ENCODE peak calls at places on chromosomes 12 and 14, in five cellular contexts. T, U, H, E and Q are unnamed samples.

GRCh38 chr12:103053089-103053488 is 95.6 kb downstream of the ASCL1 start:
- DNase-seq in T (no peak), H (no peak), E (no peak), U (no peak), Q (no peak)

GRCh38 chr14:70654609-70655008 is 12.9 kb downstream of the TTC9 start:
- DNase-seq in E (peak; percentile 45), T (no peak), H (no peak), U (no peak), Q (no peak)

GRCh38 chr14:99688210-99688581 is 4.1 kb downstream of the CYP46A1 start:
- DNase-seq in E (no peak), H (no peak), T (no peak), U (no peak), Q (no peak)

GRCh38 chr14:74913986-74914573 is 9.0 kb downstream of the RPS6KL1 start:
- DNase-seq in U (peak; percentile 37), T (no peak), E (peak; percentile 74), H (peak; percentile 46), Q (no peak)

GRCh38 chr12:97022831-97023230 is 115.8 kb downstream of the NEDD1 start:
- DNase-seq in E (no peak), T (no peak), U (no peak), H (no peak), Q (no peak)

GRCh38 chr12:795305-795704 is 42.9 kb downstream of the WNK1 start:
- DNase-seq in T (no peak), H (no peak), E (no peak), U (no peak), Q (no peak)

GRCh38 chr12:91778938-91779400 is 366.7 kb downstream of the BTG1 start:
- DNase-seq in U (peak; percentile 70), E (peak; percentile 97), H (peak; percentile 33), T (no peak), Q (peak; percentile 93)

GRCh38 chr14:87264386-87264785 is 728.6 kb downstream of the GALC start:
- DNase-seq in H (no peak), E (peak; percentile 12), U (no peak), T (no peak), Q (no peak)

GRCh38 chr12:93785262-93786010 is 108.3 kb downstream of the CRADD start:
- DNase-seq in H (no peak), E (peak; percentile 98), U (peak; percentile 86), T (no peak), Q (peak; percentile 76)

GRCh38 chr12:101829639-101830390 is 944 bp downstream of the GNPTAB start:
- DNase-seq in E (peak; percentile 35), H (no peak), T (no peak), U (no peak), Q (no peak)

GRCh38 chr12:62684586-62685295 is 218.1 kb downstream of the MON2 start:
- DNase-seq in U (peak; percentile 71), T (peak; percentile 68), H (no peak), E (no peak), Q (no peak)

GRCh38 chr12:58171914-58172313 is 230.5 kb downstream of the ATP23 start:
- DNase-seq in E (no peak), H (no peak), U (no peak), T (no peak), Q (no peak)

GRCh38 chr14:61498811-61499210 is 177.4 kb downstream of the PRKCH start:
- DNase-seq in T (no peak), H (peak; percentile 24), E (no peak), U (peak; percentile 66), Q (no peak)

GRCh38 chr12:32369202-32369601 is 30.2 kb upstream of the FGD4 start:
- DNase-seq in U (no peak), T (no peak), H (no peak), E (no peak), Q (no peak)

GRCh38 chr14:36316131-36316530 is 4.3 kb downstream of the MBIP start:
- DNase-seq in U (no peak), H (no peak), T (no peak), E (no peak), Q (no peak)

GRCh38 chr14:23569443-23570151 is 2.0 kb upstream of the AP1G2 start:
- DNase-seq in E (peak; percentile 44), U (no peak), T (no peak), H (no peak), Q (no peak)

GRCh38 chr14:20530771-20531571 is 25.6 kb downstream of the RNASE10 start:
- DNase-seq in H (peak; percentile 50), E (peak; percentile 88), T (peak; percentile 78), U (no peak), Q (peak; percentile 12)

GRCh38 chr12:44286336-44286735 is 450.5 kb downstream of the TMEM117 start:
- DNase-seq in H (no peak), T (no peak), E (no peak), U (peak; percentile 18), Q (no peak)

GRCh38 chr12:114241973-114242434 is 163.9 kb downstream of the TBX5 start:
- DNase-seq in E (peak; percentile 2), T (no peak), H (no peak), U (no peak), Q (no peak)

GRCh38 chr12:41882144-41882805 is 262.4 kb downstream of the GXYLT1 start:
- DNase-seq in E (no peak), U (no peak), T (no peak), H (no peak), Q (no peak)

GRCh38 chr14:55892906-55893305 is 225.3 kb upstream of the PELI2 start:
- DNase-seq in H (no peak), T (no peak), U (no peak), E (no peak), Q (no peak)

GRCh38 chr14:22071001-22071400 is 397.4 kb upstream of the OR4E1 start:
- DNase-seq in T (no peak), H (no peak), U (no peak), E (no peak), Q (no peak)

GRCh38 chr12:4187916-4188315 is 85.6 kb upstream of the CCND2 start:
- DNase-seq in E (no peak), T (no peak), U (no peak), H (no peak), Q (no peak)

GRCh38 chr14:69693145-69693544 is 73.8 kb upstream of the SRSF5 start:
- DNase-seq in U (no peak), H (no peak), E (no peak), T (no peak), Q (no peak)

GRCh38 chr14:24632761-24633160 is 1.2 kb downstream of the GZMB start:
- DNase-seq in H (no peak), U (no peak), T (no peak), E (no peak), Q (no peak)
- TF ChIP-seq CTCF in H (no peak), U (no peak), T (no peak), E (no peak), Q (no peak)

DNA sequence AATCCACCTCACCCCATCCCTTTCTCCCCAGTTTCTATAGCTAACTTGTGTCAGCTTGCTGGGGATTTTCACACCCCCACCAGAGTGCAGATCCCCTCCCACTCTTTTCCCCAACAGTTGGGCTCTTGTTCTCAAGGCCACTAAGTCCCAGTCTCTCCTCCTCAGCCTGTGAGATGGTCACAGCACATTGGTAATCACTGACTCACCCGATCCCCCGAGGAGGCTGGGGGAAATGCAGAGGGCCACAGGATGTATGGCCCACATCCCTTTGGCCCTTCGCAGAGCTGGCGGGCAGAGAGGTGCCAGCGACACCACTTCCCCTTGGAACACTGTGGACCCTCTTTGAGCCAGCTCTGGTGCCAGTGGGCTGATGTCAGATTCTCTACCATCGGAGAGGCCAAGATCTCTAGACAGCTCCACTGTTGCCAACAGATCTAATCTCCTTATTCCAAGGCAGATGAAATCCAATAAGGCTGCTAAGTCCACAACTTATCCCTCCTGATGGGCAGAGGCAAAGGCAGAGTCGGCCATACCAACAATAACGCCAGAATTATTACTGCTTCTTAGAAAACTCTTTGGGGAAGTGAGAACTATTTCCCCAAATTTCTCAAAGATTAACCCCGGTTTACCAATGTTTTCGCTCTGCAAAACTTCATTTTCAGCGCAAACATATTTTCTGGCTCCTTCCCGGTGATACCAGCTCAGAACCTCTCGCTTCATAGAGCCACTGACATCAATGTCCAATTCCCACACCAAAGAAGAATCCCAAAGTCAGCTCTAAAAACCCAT is 1.5 kb downstream of the FMNL3 start:
- DNase-seq in E (peak; percentile 55), U (no peak), T (peak; percentile 75), H (no peak), Q (no peak)
- H3K4me3 ChIP-seq in E (peak overlapping the region; percentile 74), U (peak overlapping the region; percentile 77), T (peak overlapping the region; percentile 81), H (peak overlapping the region; percentile 87), Q (peak overlapping the region; percentile 95)

DNA sequence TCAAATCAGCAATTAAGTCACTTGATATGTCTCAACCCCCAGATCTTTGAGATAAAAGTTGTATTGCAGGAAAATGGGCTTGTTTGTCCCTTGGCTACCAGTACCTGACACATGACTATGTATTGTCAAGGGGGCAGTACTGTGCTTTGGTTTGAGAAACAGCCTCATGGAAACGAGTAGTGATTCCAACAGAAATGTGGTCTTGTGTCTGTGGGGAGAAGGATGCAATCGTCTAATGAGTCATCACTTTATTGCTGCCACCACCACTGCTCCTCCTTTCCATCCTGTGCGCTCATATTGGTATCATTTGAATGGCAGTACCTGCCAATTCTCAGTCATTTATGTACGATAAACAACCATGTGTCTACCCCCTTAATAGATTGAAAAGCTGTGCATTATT is 72.8 kb upstream of the ARHGAP5 start:
- DNase-seq in T (no peak), E (peak; percentile 86), U (peak; percentile 49), H (no peak), Q (peak; percentile 89)
- TF ChIP-seq CTCF in T (no peak), E (peak; percentile 49), U (no peak), H (no peak), Q (peak; percentile 40)

GRCh38 chr12:111558107-111558376 is 41.1 kb downstream of the ATXN2 start:
- DNase-seq in H (no peak), T (no peak), E (no peak), U (no peak), Q (no peak)

DNA sequence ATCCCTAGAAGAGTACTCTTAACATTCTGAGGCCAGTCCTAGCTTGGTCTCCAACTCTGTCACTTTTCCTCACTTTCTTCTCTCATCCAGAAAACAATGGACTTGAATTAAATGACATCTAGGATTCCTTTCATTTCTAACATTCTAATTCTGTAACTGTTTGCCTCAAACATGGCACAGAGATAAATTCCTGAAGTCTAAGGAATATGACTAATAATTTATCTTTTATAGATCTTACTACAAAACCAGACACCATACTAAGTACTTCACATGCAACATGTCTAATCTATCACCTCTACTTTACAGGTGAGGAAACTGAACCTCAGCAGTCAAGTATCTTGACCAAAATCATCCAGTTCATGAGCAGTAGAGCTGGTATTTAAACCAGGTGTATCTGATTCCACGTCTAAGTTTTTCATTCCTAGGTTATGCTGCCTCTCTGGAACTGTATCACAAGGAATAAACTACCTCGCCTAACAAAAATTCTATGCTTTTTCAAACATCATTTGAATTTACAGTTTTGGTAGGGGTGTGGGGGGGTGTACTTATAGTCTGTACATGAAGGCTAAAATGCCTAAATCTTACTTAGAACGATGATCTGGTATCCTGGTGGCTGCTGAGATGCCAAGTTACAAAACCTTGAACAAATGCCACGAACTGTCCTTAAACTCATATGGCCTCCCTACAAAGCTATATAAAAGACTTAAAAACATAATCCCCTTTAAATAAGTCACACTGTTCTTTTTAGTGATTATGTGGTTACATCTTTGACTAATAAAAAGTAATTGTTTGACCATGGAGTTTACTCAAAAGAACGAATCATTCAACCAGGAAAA is 41.6 kb downstream of the ATXN2 start:
- DNase-seq in U (no peak), H (no peak), E (peak; percentile 40), T (no peak), Q (no peak)
- H3K4me3 ChIP-seq in U (no peak overlapping the region), H (no peak overlapping the region), E (no peak overlapping the region), T (no peak overlapping the region), Q (no peak overlapping the region)

DNA sequence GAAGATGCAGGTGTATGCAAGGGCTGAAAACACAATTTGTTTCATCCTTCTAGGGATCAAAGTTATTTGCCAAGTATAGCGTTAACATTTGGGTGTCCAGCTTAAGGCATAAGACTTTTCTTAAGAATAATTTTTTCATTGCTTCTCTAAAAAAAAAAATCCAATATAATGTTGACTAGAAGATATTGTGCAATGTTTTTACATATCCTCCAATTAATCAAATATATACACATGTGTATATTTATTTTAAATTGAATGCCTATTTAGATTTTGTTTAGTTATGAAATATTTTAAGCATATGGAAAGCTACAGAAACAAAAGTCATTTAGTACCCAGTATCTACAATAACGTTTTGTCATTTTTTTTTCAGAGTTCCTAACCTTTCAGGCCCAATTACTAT is 28.5 kb upstream of the KRR1 start:
- DNase-seq in T (no peak), E (no peak), H (no peak), U (no peak), Q (no peak)
- TF ChIP-seq CTCF in T (no peak), E (no peak), H (no peak), U (no peak), Q (no peak)